ENCODE peak calls at places on chromosomes 7 and 10, in ten cellular contexts. W, B, E, X, K, F, P, T, S and Z are unnamed samples.

GRCh38 chr7:17013204-17013603 is 131.4 kb upstream of the AGR3 start:
- DNase-seq in K (peak), X (no peak), F (peak), T (no peak), P (no peak), E (no peak), S (no peak), W (no peak), B (no peak), Z (no peak)

GRCh38 chr7:53877688-53878087 is 664.5 kb upstream of the VSTM2A start:
- DNase-seq in B (no peak), F (no peak), W (no peak), P (no peak), X (no peak), S (no peak), K (no peak), T (no peak), E (no peak), Z (no peak)

GRCh38 chr10:67609996-67610793 is 85.8 kb downstream of the CTNNA3 start:
- DNase-seq in S (no peak), X (no peak), F (peak), E (no peak), P (no peak), W (no peak), T (peak), K (peak), B (no peak), Z (no peak)

GRCh38 chr7:17912536-17913235 is 27.6 kb downstream of the SNX13 start:
- DNase-seq in S (no peak), F (no peak), P (no peak), W (no peak), B (no peak), K (no peak), E (no peak), T (no peak), X (no peak), Z (no peak)

GRCh38 chr10:123945506-123945905 is 53.9 kb upstream of the CPXM2 start:
- DNase-seq in P (no peak), T (no peak), B (no peak), S (no peak), W (no peak), E (peak), K (no peak), F (no peak), X (no peak), Z (no peak)

GRCh38 chr10:97882142-97883091 is 32.8 kb downstream of the GOLGA7B start:
- DNase-seq in B (no peak), X (no peak), W (no peak), F (peak), E (peak), P (no peak), S (peak), K (peak), T (no peak), Z (no peak)

GRCh38 chr10:30813872-30814471 is 184.4 kb upstream of the LYZL2 start:
- DNase-seq in W (no peak), F (peak), X (no peak), K (peak), S (no peak), B (peak), E (no peak), P (no peak), T (peak), Z (no peak)

GRCh38 chr7:38309555-38309954 is 36.1 kb upstream of the TARP start:
- DNase-seq in X (no peak), S (no peak), T (no peak), B (no peak), W (peak), F (no peak), P (no peak), K (no peak), E (no peak), Z (no peak)

GRCh38 chr7:82559203-82559805 is 115.7 kb upstream of the CACNA2D1 start:
- DNase-seq in E (no peak), W (no peak), B (no peak), P (no peak), S (peak), X (no peak), T (no peak), K (no peak), F (peak), Z (peak)

GRCh38 chr10:71536332-71536731 is 139.6 kb downstream of the CDH23 start:
- DNase-seq in T (no peak), F (no peak), E (no peak), P (no peak), W (no peak), B (no peak), X (no peak), K (no peak), S (no peak), Z (no peak)

GRCh38 chr7:378551-379455 is 88.8 kb downstream of the FOXL3 start:
- DNase-seq in B (no peak), E (no peak), P (peak), T (no peak), W (no peak), S (no peak), X (no peak), F (no peak), K (no peak), Z (no peak)

GRCh38 chr7:127330070-127330469 is 62.4 kb downstream of the ZNF800 start:
- DNase-seq in P (no peak), B (no peak), T (no peak), X (no peak), S (no peak), W (no peak), F (no peak), E (no peak), K (no peak), Z (no peak)

GRCh38 chr7:31082017-31082416 is 29.9 kb downstream of the ADCYAP1R1 start:
- DNase-seq in E (no peak), P (no peak), K (no peak), W (no peak), S (no peak), X (peak), T (no peak), F (no peak), B (no peak), Z (no peak)

GRCh38 chr10:48820231-48820630 is 119.4 kb downstream of the LRRC18 start:
- DNase-seq in F (no peak), S (no peak), K (no peak), B (no peak), W (no peak), E (no peak), P (no peak), T (no peak), X (no peak), Z (no peak)

GRCh38 chr7:144670251-144670650 is 165.6 kb downstream of the TPK1 start:
- DNase-seq in P (no peak), S (no peak), W (no peak), K (no peak), B (no peak), F (no peak), T (no peak), X (no peak), E (peak), Z (no peak)

GRCh38 chr7:48337012-48337621 is 165.9 kb downstream of the ABCA13 start:
- DNase-seq in B (peak), S (peak), P (no peak), X (no peak), K (peak), E (no peak), T (peak), F (peak), W (peak), Z (peak)

GRCh38 chr7:16169537-16169936 is 251.8 kb downstream of the CRPPA start:
- DNase-seq in B (no peak), T (no peak), K (no peak), F (no peak), P (no peak), S (no peak), W (no peak), X (no peak), E (no peak), Z (no peak)

GRCh38 chr10:131134651-131135050 is 176.9 kb downstream of the TCERG1L start:
- DNase-seq in K (no peak), W (no peak), B (no peak), E (no peak), T (no peak), X (no peak), F (no peak), S (no peak), P (no peak), Z (no peak)

GRCh38 chr7:30910369-30911073 is 1.1 kb upstream of the AQP1 start:
- DNase-seq in X (no peak), K (no peak), S (no peak), F (no peak), P (no peak), B (no peak), T (no peak), W (no peak), E (no peak), Z (no peak)

GRCh38 chr7:108146070-108146842 is 16.1 kb upstream of the LAMB4 start:
- DNase-seq in T (peak), X (peak), P (peak), B (peak), F (peak), K (peak), W (peak), S (peak), E (peak), Z (peak)

GRCh38 chr10:4623757-4624420 is 202.1 kb upstream of the AKR1E2 start:
- DNase-seq in W (no peak), S (no peak), E (no peak), F (peak), B (no peak), P (no peak), T (no peak), K (peak), X (no peak), Z (no peak)

GRCh38 chr10:132186488-132187413 is at the start of gene DPYSL4:
- DNase-seq in S (peak), K (no peak), T (no peak), W (no peak), B (no peak), E (no peak), P (no peak), F (peak), X (no peak), Z (no peak)

GRCh38 chr7:79610301-79610700 is 156.8 kb upstream of the MAGI2 start:
- DNase-seq in E (no peak), K (peak), X (no peak), W (no peak), F (peak), B (no peak), P (no peak), T (peak), S (no peak), Z (no peak)

GRCh38 chr10:120221873-120222485 is 235.0 kb upstream of the PLPP4 start:
- DNase-seq in W (peak), K (peak), T (peak), E (peak), X (no peak), S (peak), F (peak), B (peak), P (no peak), Z (peak)

GRCh38 chr10:105023223-105023622 is 382.1 kb downstream of the SORCS3 start:
- DNase-seq in X (no peak), K (no peak), B (no peak), S (no peak), P (no peak), F (no peak), E (no peak), W (no peak), T (no peak), Z (no peak)

GRCh38 chr10:96491303-96491702 is 22.4 kb downstream of the TLL2 start:
- DNase-seq in E (no peak), P (no peak), X (no peak), B (no peak), W (no peak), K (no peak), F (no peak), S (no peak), T (no peak), Z (no peak)

GRCh38 chr7:101923276-101923985 is 106.0 kb downstream of the CUX1 start:
- DNase-seq in E (no peak), T (no peak), K (peak), W (no peak), P (no peak), B (no peak), S (no peak), F (peak), X (no peak), Z (no peak)

GRCh38 chr10:117720931-117721826 is 178.6 kb downstream of the EMX2 start:
- DNase-seq in E (no peak), K (no peak), T (no peak), P (no peak), S (no peak), B (no peak), W (no peak), X (no peak), F (no peak), Z (no peak)

GRCh38 chr7:34277016-34277800 is 371.9 kb downstream of the BMPER start:
- DNase-seq in W (no peak), B (no peak), F (peak), T (no peak), K (peak), P (no peak), E (no peak), S (no peak), X (no peak), Z (no peak)

GRCh38 chr7:105678811-105679495 is 97.7 kb upstream of the EFCAB10 start:
- DNase-seq in B (no peak), K (no peak), F (peak), S (no peak), T (no peak), X (peak), P (peak), E (no peak), W (peak), Z (no peak)

GRCh38 chr10:59625842-59626522 is 83.7 kb downstream of the SLC16A9 start:
- DNase-seq in S (peak), P (no peak), B (peak), W (peak), T (peak), E (peak), K (peak), F (peak), X (no peak), Z (peak)

GRCh38 chr7:105677395-105677701 is 96.1 kb upstream of the EFCAB10 start:
- DNase-seq in B (no peak), F (no peak), T (no peak), P (no peak), X (no peak), K (no peak), S (no peak), E (no peak), W (peak), Z (no peak)

GRCh38 chr10:124608093-124608721 is 136.0 kb downstream of the FAM53B start:
- DNase-seq in P (no peak), F (no peak), B (no peak), T (no peak), X (no peak), E (no peak), W (no peak), K (no peak), S (no peak), Z (no peak)

GRCh38 chr7:111763221-111763791 is 201.0 kb upstream of the IMMP2L start:
- DNase-seq in E (peak), B (no peak), S (peak), P (no peak), T (peak), K (peak), W (peak), F (peak), X (no peak), Z (peak)

GRCh38 chr10:71359364-71360046 is 37.2 kb upstream of the CDH23 start:
- DNase-seq in K (no peak), W (peak), B (no peak), X (no peak), E (no peak), F (no peak), P (peak), T (no peak), S (no peak), Z (no peak)

GRCh38 chr10:62422068-62422590 is 48.0 kb downstream of the ZNF365 start:
- DNase-seq in E (no peak), T (no peak), P (no peak), F (peak), X (no peak), S (no peak), K (peak), B (peak), W (no peak), Z (no peak)
- TF ChIP-seq CTCF in E (no peak), T (no peak), P (no peak), F (no peak), X (no peak), S (no peak), K (peak), B (peak), W (no peak), Z (no peak)

GRCh38 chr7:150515248-150515647 is 576 bp downstream of the GIMAP7 start:
- DNase-seq in F (no peak), T (no peak), S (no peak), W (no peak), B (no peak), P (no peak), X (no peak), K (no peak), E (no peak), Z (no peak)

GRCh38 chr7:150515752-150516151 is 1.1 kb downstream of the GIMAP7 start:
- DNase-seq in K (no peak), S (no peak), T (no peak), E (no peak), X (no peak), F (no peak), P (no peak), B (no peak), W (no peak), Z (no peak)

GRCh38 chr7:150519310-150519709 is 4.6 kb downstream of the GIMAP7 start:
- DNase-seq in W (no peak), T (no peak), E (no peak), B (no peak), F (no peak), S (no peak), X (no peak), P (no peak), K (no peak), Z (no peak)

GRCh38 chr7:150514748-150515222 is at the start of gene GIMAP7:
- DNase-seq in S (no peak), P (no peak), K (no peak), W (no peak), B (no peak), T (no peak), X (no peak), F (no peak), E (no peak), Z (no peak)

GRCh38 chr7:150516956-150517355 is 2.3 kb downstream of the GIMAP7 start:
- DNase-seq in X (no peak), B (no peak), T (no peak), P (no peak), S (no peak), W (no peak), F (no peak), E (no peak), K (no peak), Z (no peak)
- H3K4me3 ChIP-seq in X (peak), B (no peak), T (no peak), P (no peak), S (no peak), W (no peak), F (no peak), E (no peak), K (no peak), Z (no peak)

GRCh38 chr7:69018200-69018599 is 580.1 kb upstream of the AUTS2 start:
- DNase-seq in K (no peak), F (no peak), X (no peak), S (no peak), W (no peak), P (no peak), B (no peak), T (no peak), E (no peak), Z (peak)
- TF ChIP-seq CTCF in K (no peak), F (no peak), X (peak), S (no peak), W (no peak), P (no peak), B (no peak), T (no peak), E (no peak), Z (peak)

DNA sequence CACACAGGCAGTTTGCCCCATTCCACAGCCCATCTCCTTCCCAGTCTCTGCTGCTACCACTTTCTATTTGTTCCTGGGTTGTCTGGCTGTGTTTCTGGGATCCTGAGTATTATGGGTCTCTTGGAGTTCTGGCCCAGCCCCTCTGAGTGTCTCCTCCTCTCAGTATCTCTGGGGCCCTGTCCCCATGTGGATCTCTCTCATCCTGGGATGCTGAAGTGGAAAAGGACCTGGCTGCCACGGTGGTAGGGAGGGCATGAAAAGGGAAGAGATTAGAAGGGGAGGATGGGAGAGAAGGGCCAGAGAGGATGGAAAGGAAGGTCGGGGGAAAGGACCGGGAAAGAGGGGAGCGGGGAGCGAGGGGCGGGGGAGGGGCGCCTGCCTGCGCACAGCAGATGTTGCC is 54.5 kb upstream of the LBX1 start:
- DNase-seq in T (no peak), E (no peak), P (no peak), X (no peak), S (no peak), K (no peak), W (no peak), B (no peak), F (no peak), Z (no peak)
- H3K4me3 ChIP-seq in T (no peak), E (no peak), P (no peak), X (peak), S (no peak), K (no peak), W (no peak), B (no peak), F (no peak), Z (peak)

DNA sequence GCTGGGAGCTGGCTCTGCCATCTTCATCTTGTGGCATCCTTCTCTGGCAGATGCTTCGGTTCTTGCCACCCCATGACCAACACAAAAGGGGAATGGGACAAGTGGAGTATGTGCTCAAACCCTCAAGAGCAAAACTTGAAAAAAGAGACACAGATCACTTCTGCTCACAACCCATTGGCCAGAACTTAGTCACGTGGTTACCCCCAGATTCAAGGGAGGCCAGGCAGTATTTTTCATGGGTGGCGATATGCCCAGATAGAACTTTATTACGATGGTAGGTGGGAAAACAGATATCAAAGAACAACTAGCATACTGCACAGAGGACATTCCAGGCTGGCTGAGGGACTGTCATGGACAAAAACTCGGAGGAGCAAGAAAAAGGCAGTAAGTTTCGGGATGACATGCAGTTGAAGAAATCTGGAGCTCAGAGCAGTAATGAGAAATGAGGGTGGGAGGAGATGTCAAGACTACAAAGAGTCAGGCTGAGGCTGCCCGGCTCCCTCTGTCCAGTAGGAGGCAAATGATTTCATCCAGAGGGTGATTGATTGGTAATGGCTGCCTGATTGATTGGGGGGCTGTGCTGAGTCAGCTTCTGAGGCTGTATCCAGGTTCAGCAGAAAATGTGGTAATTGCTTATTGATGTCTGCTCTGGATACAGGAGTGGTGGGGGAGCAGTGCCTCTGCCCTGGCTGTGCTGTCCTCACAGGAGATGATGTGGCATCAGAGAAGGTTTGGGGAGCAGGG is 25.3 kb downstream of the COL13A1 start:
- DNase-seq in B (no peak), F (no peak), E (no peak), X (no peak), S (no peak), P (no peak), T (no peak), K (no peak), W (no peak), Z (no peak)
- TF ChIP-seq CTCF in B (no peak), F (peak), E (peak), X (no peak), S (no peak), P (no peak), T (peak), K (peak), W (no peak), Z (peak)